ENCODE peak calls at places on chromosomes 4 and X, in five cellular contexts. Q is K562, C is HepG2, V is GM12878, L is H1. H is an unnamed sample.

GRCh38 chrX:3504916-3505315 is 158.5 kb upstream of the MXRA5 start:
- DNase-seq in Q (no peak), C (no peak), V (no peak), L (no peak), H (no peak)

GRCh38 chr4:16627999-16628398 is 270.4 kb downstream of the LDB2 start:
- DNase-seq in Q (no peak), C (no peak), V (no peak), L (no peak), H (no peak)

GRCh38 chr4:88737304-88738015 is 39.8 kb upstream of the NAP1L5 start:
- DNase-seq in Q (no peak), C (no peak), V (peak; percentile 13), L (no peak), H (no peak)

GRCh38 chrX:1727531-1728027 is 112.7 kb downstream of the ASMT start:
- DNase-seq in Q (no peak), C (peak; percentile 7), V (no peak), L (peak; percentile 57), H (peak; percentile 87)

GRCh38 chr4:158444621-158445020 is 77.1 kb upstream of the RXFP1 start:
- DNase-seq in Q (no peak), C (no peak), V (no peak), L (no peak), H (no peak)

GRCh38 chrX:17032351-17032750 is 85.9 kb downstream of the REPS2 start:
- DNase-seq in Q (no peak), C (no peak), V (no peak), L (no peak), H (peak; percentile 7)

GRCh38 chrX:138710311-138710791 is 1.2 kb downstream of the FGF13 start:
- DNase-seq in Q (no peak), C (no peak), V (no peak), L (peak; percentile 46), H (no peak)

GRCh38 chr4:121665371-121665770 is 31.4 kb downstream of the ANXA5 start:
- DNase-seq in Q (no peak), C (no peak), V (no peak), L (no peak), H (no peak)

GRCh38 chrX:48835524-48836329 is at the start of gene PCSK1N:
- DNase-seq in Q (no peak), C (peak; percentile 88), V (no peak), L (no peak), H (peak; percentile 49)

GRCh38 chr4:35925806-35926205 is 318.5 kb downstream of the ARAP2 start:
- DNase-seq in Q (no peak), C (no peak), V (no peak), L (no peak), H (no peak)

GRCh38 chrX:39665830-39666518 is 431.8 kb downstream of the BCOR start:
- DNase-seq in Q (no peak), C (no peak), V (no peak), L (no peak), H (peak; percentile 36)

GRCh38 chr4:14816592-14817273 is 185.5 kb upstream of the CPEB2 start:
- DNase-seq in Q (no peak), C (no peak), V (no peak), L (no peak), H (no peak)

GRCh38 chr4:21896767-21897166 is 51.8 kb downstream of the KCNIP4 start:
- DNase-seq in Q (no peak), C (no peak), V (no peak), L (no peak), H (no peak)

GRCh38 chr4:168683595-168683994 is 186.7 kb downstream of the PALLD start:
- DNase-seq in Q (no peak), C (no peak), V (no peak), L (no peak), H (no peak)

GRCh38 chr4:55358668-55359067 is 12.6 kb downstream of the SRD5A3 start:
- DNase-seq in Q (no peak), C (no peak), V (peak; percentile 5), L (no peak), H (no peak)

GRCh38 chr4:52263612-52264011 is 212.5 kb downstream of the SPATA18 start:
- DNase-seq in Q (no peak), C (no peak), V (no peak), L (no peak), H (no peak)

GRCh38 chr4:125991398-125991797 is 676.6 kb downstream of the FAT4 start:
- DNase-seq in Q (no peak), C (no peak), V (no peak), L (no peak), H (no peak)

GRCh38 chr4:123014038-123014437 is 91.6 kb upstream of the NUDT6 start:
- DNase-seq in Q (no peak), C (no peak), V (no peak), L (no peak), H (no peak)

GRCh38 chr4:22910200-22910599 is 217.5 kb downstream of the GBA3 start:
- DNase-seq in Q (no peak), C (no peak), V (no peak), L (no peak), H (no peak)

GRCh38 chrX:143853488-143853887 is 30.4 kb upstream of the UBE2NL start:
- DNase-seq in Q (no peak), C (no peak), V (no peak), L (no peak), H (no peak)

DNA sequence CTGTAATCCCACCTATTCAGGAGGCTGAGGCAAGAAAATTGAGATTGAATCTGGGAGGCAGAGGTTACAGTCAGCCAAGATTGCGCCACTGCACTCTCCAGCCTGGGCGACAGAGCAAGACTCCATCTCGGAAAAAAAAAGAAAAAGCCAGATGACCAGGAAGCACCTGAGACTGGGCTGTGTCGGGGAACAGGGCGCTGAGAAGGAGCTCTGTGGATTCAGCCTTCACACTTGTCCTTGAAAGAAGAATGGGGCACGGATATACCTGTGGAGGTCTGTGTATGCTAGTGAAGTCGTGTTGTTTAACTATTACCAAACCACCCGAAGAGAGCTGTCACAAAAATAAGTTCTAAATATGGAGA is 39.3 kb upstream of the TADA2B start:
- DNase-seq in Q (no peak), C (no peak), V (no peak), L (no peak), H (no peak)
- TF ChIP-seq CEBPB in Q (no peak), C (no peak), V (no peak), L (no peak), H (no peak)

DNA sequence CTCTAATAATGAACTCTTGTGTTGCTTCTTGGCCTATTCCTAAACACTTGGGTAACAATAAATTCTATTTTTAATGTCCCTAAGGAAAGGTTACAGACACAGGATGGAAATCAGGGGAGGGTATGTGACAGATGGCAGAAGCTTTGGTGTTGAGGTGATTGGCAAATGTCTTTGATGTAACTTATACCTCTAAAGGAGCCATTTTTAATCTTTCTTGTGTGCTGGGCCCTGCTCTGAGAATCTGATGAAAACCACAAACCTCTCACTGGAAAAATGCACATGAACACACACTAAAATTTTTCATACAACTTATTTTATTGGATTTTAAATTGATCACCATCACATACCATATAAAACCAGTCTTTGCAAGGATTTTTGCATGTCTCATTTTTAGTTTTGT is 17.7 kb downstream of the FRYL start:
- DNase-seq in Q (no peak), C (no peak), V (no peak), L (no peak), H (no peak)
- TF ChIP-seq CHD2 in Q (no peak), C (no peak), V (no peak), L (no peak), H (no peak)

GRCh38 chr4:67332627-67333026 is 212.7 kb downstream of the CENPC start:
- DNase-seq in Q (peak; percentile 28), C (peak; percentile 16), V (no peak), L (no peak), H (no peak)

DNA sequence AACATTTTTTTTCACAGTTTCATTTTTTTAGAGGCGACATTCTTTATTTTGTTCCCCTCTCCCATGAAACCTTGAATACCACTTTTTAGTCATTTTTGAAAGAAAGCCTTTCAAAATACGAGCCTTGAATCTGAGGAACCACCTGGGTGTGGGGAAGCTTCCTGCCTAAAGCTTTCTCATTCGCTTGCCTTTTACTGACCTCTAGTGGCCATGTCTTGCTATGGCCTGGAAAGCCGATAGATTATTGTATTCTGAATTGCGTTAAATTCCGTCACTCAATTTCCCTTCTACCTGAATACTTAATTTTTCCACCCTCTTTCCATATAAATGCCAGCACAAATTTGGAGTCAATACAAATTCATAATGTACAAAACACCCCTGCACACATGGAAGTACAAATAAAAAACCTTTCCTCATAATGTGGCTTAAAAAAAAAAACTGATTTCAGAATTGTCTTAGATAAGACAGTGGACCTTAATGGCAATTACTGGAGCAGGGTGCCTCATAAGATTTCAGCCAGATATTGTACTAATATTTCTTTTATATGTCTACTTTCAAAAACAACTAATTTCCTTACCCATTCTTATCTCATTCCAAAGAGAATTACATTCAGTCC is 217.9 kb downstream of the CENPC start:
- DNase-seq in Q (peak; percentile 78), C (peak; percentile 64), V (peak; percentile 9), L (peak; percentile 64), H (peak; percentile 57)
- TF ChIP-seq CEBPB in Q (no peak), C (no peak), V (no peak), L (no peak), H (no peak)

GRCh38 chr4:26729547-26729946 is 131.1 kb upstream of the STIM2 start:
- DNase-seq in Q (no peak), C (no peak), V (no peak), L (no peak), H (no peak)

GRCh38 chr4:26729027-26729426 is 131.6 kb upstream of the STIM2 start:
- DNase-seq in Q (no peak), C (peak; percentile 39), V (no peak), L (no peak), H (no peak)

GRCh38 chr4:26736621-26737020 is 124.0 kb upstream of the STIM2 start:
- DNase-seq in Q (no peak), C (no peak), V (no peak), L (no peak), H (no peak)

GRCh38 chr4:26731342-26731741 is 129.3 kb upstream of the STIM2 start:
- DNase-seq in Q (no peak), C (no peak), V (peak; percentile 13), L (no peak), H (no peak)

GRCh38 chr4:26732356-26732755 is 128.3 kb upstream of the STIM2 start:
- DNase-seq in Q (no peak), C (no peak), V (no peak), L (no peak), H (no peak)
- TF ChIP-seq CHD2 in Q (no peak), C (no peak), V (no peak), L (no peak), H (no peak)

H was measured in A549.